ENCODE peak calls at places on chromosomes 11 and 22, in eight cellular contexts. One of them, this sample, is unnamed. For H3K36me3, the result is how much of the 10 kb centered on the place peaks cover.

GRCh38 chr11:2507212-2507901 is 62.5 kb downstream of the KCNQ1 start:
- DNase-seq in MM.1S: no peak
- DNase-seq in mucosa of descending colon: peak
- DNase-seq in K562: no peak
- DNase-seq in psoas muscle: peak
- DNase-seq in pancreas: no peak
- DNase-seq in PC-9: no peak
- DNase-seq in fibroblast of lung: no peak
- DNase-seq in this sample: no peak

GRCh38 chr11:62152245-62153086 is 28.7 kb downstream of the INCENP start:
- DNase-seq in psoas muscle: no peak
- DNase-seq in K562: no peak
- DNase-seq in MM.1S: no peak
- DNase-seq in fibroblast of lung: no peak
- DNase-seq in PC-9: no peak
- DNase-seq in mucosa of descending colon: no peak
- DNase-seq in pancreas: peak
- DNase-seq in this sample: peak

GRCh38 chr11:103659138-103659734 is 377.2 kb upstream of the DDI1 start:
- DNase-seq in mucosa of descending colon: no peak
- DNase-seq in fibroblast of lung: no peak
- DNase-seq in PC-9: no peak
- DNase-seq in K562: no peak
- DNase-seq in MM.1S: no peak
- DNase-seq in pancreas: no peak
- DNase-seq in psoas muscle: no peak
- DNase-seq in this sample: no peak

GRCh38 chr22:37892566-37893338 is 13.3 kb upstream of the MICALL1 start:
- DNase-seq in fibroblast of lung: peak
- DNase-seq in pancreas: no peak
- DNase-seq in PC-9: no peak
- DNase-seq in mucosa of descending colon: peak
- DNase-seq in psoas muscle: no peak
- DNase-seq in MM.1S: no peak
- DNase-seq in K562: no peak
- DNase-seq in this sample: no peak

GRCh38 chr11:103959279-103959930 is 77.0 kb upstream of the DDI1 start:
- DNase-seq in mucosa of descending colon: no peak
- DNase-seq in pancreas: no peak
- DNase-seq in psoas muscle: no peak
- DNase-seq in K562: no peak
- DNase-seq in PC-9: no peak
- DNase-seq in fibroblast of lung: no peak
- DNase-seq in MM.1S: peak
- DNase-seq in this sample: no peak

GRCh38 chr11:84290647-84291046 is 1004.5 kb upstream of the CCDC90B start:
- DNase-seq in mucosa of descending colon: no peak
- DNase-seq in psoas muscle: no peak
- DNase-seq in fibroblast of lung: peak
- DNase-seq in pancreas: no peak
- DNase-seq in MM.1S: no peak
- DNase-seq in PC-9: no peak
- DNase-seq in K562: no peak
- DNase-seq in this sample: no peak

GRCh38 chr11:65639623-65640482 is 2.0 kb downstream of the SIPA1 start:
- DNase-seq in K562: no peak
- DNase-seq in psoas muscle: no peak
- DNase-seq in MM.1S: no peak
- DNase-seq in mucosa of descending colon: peak
- DNase-seq in PC-9: peak
- DNase-seq in pancreas: no peak
- DNase-seq in fibroblast of lung: no peak
- DNase-seq in this sample: no peak

GRCh38 chr11:94537051-94537600 is 6.6 kb upstream of the FUT4 start:
- DNase-seq in mucosa of descending colon: no peak
- DNase-seq in psoas muscle: no peak
- DNase-seq in pancreas: no peak
- DNase-seq in MM.1S: no peak
- DNase-seq in fibroblast of lung: peak
- DNase-seq in K562: no peak
- DNase-seq in PC-9: peak
- DNase-seq in this sample: no peak

GRCh38 chr11:131867457-131868257 is 497.2 kb downstream of the NTM start:
- DNase-seq in PC-9: no peak
- DNase-seq in pancreas: peak
- DNase-seq in psoas muscle: peak
- DNase-seq in mucosa of descending colon: no peak
- DNase-seq in K562: peak
- DNase-seq in fibroblast of lung: peak
- DNase-seq in MM.1S: peak
- DNase-seq in this sample: peak

GRCh38 chr11:44244649-44245308 is 65.2 kb downstream of the ALX4 start:
- DNase-seq in K562: no peak
- DNase-seq in psoas muscle: no peak
- DNase-seq in MM.1S: no peak
- DNase-seq in fibroblast of lung: no peak
- DNase-seq in PC-9: no peak
- DNase-seq in mucosa of descending colon: no peak
- DNase-seq in pancreas: no peak
- DNase-seq in this sample: no peak

GRCh38 chr11:123065634-123066033 is 3.7 kb upstream of the HSPA8 start:
- DNase-seq in psoas muscle: no peak
- DNase-seq in mucosa of descending colon: no peak
- DNase-seq in pancreas: no peak
- DNase-seq in PC-9: no peak
- DNase-seq in MM.1S: no peak
- DNase-seq in fibroblast of lung: peak
- DNase-seq in K562: no peak
- DNase-seq in this sample: no peak

GRCh38 chr22:31278643-31279326 is 13.5 kb downstream of the PIK3IP1 start:
- DNase-seq in PC-9: no peak
- DNase-seq in K562: no peak
- DNase-seq in MM.1S: no peak
- DNase-seq in fibroblast of lung: no peak
- DNase-seq in psoas muscle: no peak
- DNase-seq in mucosa of descending colon: no peak
- DNase-seq in pancreas: peak
- DNase-seq in this sample: no peak
- H3K4me3 ChIP-seq in PC-9: no peak
- H3K4me3 ChIP-seq in K562: no peak
- H3K4me3 ChIP-seq in MM.1S: no peak
- H3K4me3 ChIP-seq in fibroblast of lung: no peak
- H3K4me3 ChIP-seq in psoas muscle: no peak
- H3K4me3 ChIP-seq in mucosa of descending colon: no peak
- H3K4me3 ChIP-seq in pancreas: no peak
- H3K4me3 ChIP-seq in this sample: no peak

DNA sequence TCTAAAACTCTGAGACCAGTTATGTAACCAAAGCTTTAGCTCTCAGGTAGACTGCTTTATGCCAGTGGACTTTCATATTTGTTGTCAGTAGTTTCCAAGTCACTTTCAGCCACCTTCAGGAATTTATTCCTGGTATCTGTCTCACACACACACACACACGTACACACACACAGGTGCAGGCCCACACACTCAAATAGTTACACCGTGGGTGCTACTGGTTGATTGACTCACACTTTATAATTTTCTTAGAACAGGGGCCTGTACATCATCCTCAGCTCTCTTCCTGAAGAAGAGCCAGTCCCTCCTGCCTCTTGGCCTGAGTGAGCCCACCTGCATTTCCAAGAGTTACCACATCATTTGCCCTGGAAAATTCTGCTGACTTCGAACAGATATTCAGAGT is 555.2 kb downstream of the SOX6 start:
- DNase-seq in psoas muscle: no peak
- DNase-seq in fibroblast of lung: no peak
- DNase-seq in mucosa of descending colon: no peak
- DNase-seq in MM.1S: no peak
- DNase-seq in PC-9: no peak
- DNase-seq in pancreas: no peak
- DNase-seq in K562: no peak
- DNase-seq in this sample: no peak
- H3K36me3 ChIP-seq in psoas muscle: under half
- H3K36me3 ChIP-seq in fibroblast of lung: under half
- H3K36me3 ChIP-seq in mucosa of descending colon: under half
- H3K36me3 ChIP-seq in MM.1S: under half
- H3K36me3 ChIP-seq in PC-9: under half
- H3K36me3 ChIP-seq in pancreas: under half
- H3K36me3 ChIP-seq in K562: under half
- H3K36me3 ChIP-seq in this sample: under half

GRCh38 chr11:97454988-97455387 is 1065.2 kb downstream of the JRKL start:
- DNase-seq in pancreas: no peak
- DNase-seq in mucosa of descending colon: no peak
- DNase-seq in fibroblast of lung: peak
- DNase-seq in MM.1S: peak
- DNase-seq in PC-9: no peak
- DNase-seq in psoas muscle: no peak
- DNase-seq in K562: peak
- DNase-seq in this sample: no peak
- TF ChIP-seq CTCF in pancreas: no peak
- TF ChIP-seq CTCF in mucosa of descending colon: no peak
- TF ChIP-seq CTCF in fibroblast of lung: no peak
- TF ChIP-seq CTCF in MM.1S: peak
- TF ChIP-seq CTCF in PC-9: peak
- TF ChIP-seq CTCF in psoas muscle: no peak
- TF ChIP-seq CTCF in K562: no peak
- TF ChIP-seq CTCF in this sample: no peak

GRCh38 chr22:42947211-42947990 is 67.5 kb downstream of the PACSIN2 start:
- DNase-seq in fibroblast of lung: no peak
- DNase-seq in mucosa of descending colon: no peak
- DNase-seq in psoas muscle: peak
- DNase-seq in pancreas: peak
- DNase-seq in MM.1S: no peak
- DNase-seq in PC-9: peak
- DNase-seq in K562: no peak
- DNase-seq in this sample: no peak

GRCh38 chr22:42949159-42949558 is 65.8 kb downstream of the PACSIN2 start:
- DNase-seq in psoas muscle: peak
- DNase-seq in fibroblast of lung: peak
- DNase-seq in mucosa of descending colon: no peak
- DNase-seq in PC-9: peak
- DNase-seq in K562: no peak
- DNase-seq in MM.1S: no peak
- DNase-seq in pancreas: no peak
- DNase-seq in this sample: no peak

GRCh38 chr22:42950281-42950680 is 64.7 kb downstream of the PACSIN2 start:
- DNase-seq in PC-9: no peak
- DNase-seq in MM.1S: no peak
- DNase-seq in K562: no peak
- DNase-seq in pancreas: no peak
- DNase-seq in fibroblast of lung: no peak
- DNase-seq in mucosa of descending colon: no peak
- DNase-seq in psoas muscle: no peak
- DNase-seq in this sample: no peak

GRCh38 chr22:42948205-42948804 is 66.6 kb downstream of the PACSIN2 start:
- DNase-seq in psoas muscle: no peak
- DNase-seq in fibroblast of lung: no peak
- DNase-seq in mucosa of descending colon: no peak
- DNase-seq in K562: no peak
- DNase-seq in PC-9: peak
- DNase-seq in pancreas: no peak
- DNase-seq in MM.1S: no peak
- DNase-seq in this sample: peak

DNA sequence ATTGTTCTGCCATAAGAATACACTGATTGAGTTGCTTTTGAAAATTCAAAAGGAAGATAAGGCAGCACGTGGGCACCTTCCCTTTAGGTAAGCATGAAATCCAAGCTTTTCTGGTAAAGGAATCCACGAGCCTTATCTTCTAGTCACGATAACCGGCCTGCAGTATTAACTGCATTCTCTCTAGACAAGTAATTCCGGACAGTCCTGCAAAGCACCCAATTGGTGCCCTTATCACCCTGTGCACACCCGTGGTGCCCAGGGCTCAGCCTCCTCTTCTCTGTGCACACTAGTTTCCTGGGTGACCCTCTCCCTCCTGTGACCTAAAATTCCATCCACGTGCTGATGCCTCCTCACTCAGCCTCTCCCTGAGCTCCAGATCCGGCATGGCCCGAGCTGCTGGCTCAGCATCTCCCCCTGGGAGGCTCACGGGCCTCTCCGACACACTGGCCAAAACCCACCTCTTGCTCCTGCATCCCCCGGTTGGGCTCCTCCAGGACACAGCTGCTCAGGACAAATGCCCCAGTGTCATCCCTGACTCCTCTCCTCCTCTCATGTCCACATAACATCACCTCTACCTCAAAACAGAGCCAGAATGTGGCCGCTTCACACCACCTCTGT is 63.7 kb downstream of the PACSIN2 start:
- DNase-seq in K562: no peak
- DNase-seq in fibroblast of lung: no peak
- DNase-seq in mucosa of descending colon: no peak
- DNase-seq in psoas muscle: no peak
- DNase-seq in MM.1S: no peak
- DNase-seq in pancreas: no peak
- DNase-seq in PC-9: peak
- DNase-seq in this sample: no peak
- H3K4me3 ChIP-seq in K562: no peak
- H3K4me3 ChIP-seq in fibroblast of lung: no peak
- H3K4me3 ChIP-seq in mucosa of descending colon: no peak
- H3K4me3 ChIP-seq in psoas muscle: no peak
- H3K4me3 ChIP-seq in MM.1S: no peak
- H3K4me3 ChIP-seq in pancreas: no peak
- H3K4me3 ChIP-seq in PC-9: no peak
- H3K4me3 ChIP-seq in this sample: no peak

DNA sequence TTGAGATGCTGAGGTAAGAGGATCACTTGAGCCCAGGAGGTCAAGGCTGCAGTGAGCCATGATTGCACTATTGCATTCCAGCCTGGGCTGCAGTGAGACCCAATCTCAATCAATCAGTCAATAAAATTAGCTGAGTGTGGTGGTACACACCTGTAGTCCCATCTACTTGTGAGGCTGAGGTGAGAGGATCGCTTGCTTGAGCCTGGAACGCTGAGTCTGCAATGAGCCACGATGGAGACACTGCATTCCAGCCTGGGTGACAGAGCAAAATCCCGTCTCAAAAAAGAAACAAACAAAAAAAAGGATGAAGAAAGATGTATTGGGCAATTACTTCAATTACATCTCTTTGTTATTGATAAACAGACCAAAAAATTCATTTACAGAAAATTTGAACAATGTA is 54.5 kb downstream of the MED15 start:
- DNase-seq in K562: no peak
- DNase-seq in MM.1S: no peak
- DNase-seq in fibroblast of lung: no peak
- DNase-seq in PC-9: no peak
- DNase-seq in psoas muscle: no peak
- DNase-seq in mucosa of descending colon: no peak
- DNase-seq in pancreas: no peak
- DNase-seq in this sample: no peak
- H3K36me3 ChIP-seq in K562: half or more
- H3K36me3 ChIP-seq in MM.1S: under half
- H3K36me3 ChIP-seq in fibroblast of lung: under half
- H3K36me3 ChIP-seq in PC-9: under half
- H3K36me3 ChIP-seq in psoas muscle: under half
- H3K36me3 ChIP-seq in mucosa of descending colon: under half
- H3K36me3 ChIP-seq in pancreas: under half
- H3K36me3 ChIP-seq in this sample: under half

DNA sequence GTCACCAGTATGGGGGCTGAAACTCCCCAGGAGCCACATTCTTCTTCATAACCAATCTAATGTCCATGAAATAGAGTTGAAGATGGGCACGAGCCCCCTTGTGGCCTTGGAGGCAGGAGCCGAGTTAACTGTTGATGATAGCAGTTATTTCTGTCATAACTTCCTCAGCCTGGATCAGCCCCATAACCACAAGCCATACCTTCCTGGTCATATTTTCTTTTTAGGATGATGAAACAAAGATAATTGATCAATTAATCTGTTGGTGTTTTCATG is 65.0 kb upstream of the TTC12 start:
- DNase-seq in psoas muscle: no peak
- DNase-seq in fibroblast of lung: peak
- DNase-seq in PC-9: no peak
- DNase-seq in mucosa of descending colon: no peak
- DNase-seq in pancreas: no peak
- DNase-seq in MM.1S: no peak
- DNase-seq in K562: peak
- DNase-seq in this sample: no peak
- TF ChIP-seq CTCF in psoas muscle: peak
- TF ChIP-seq CTCF in fibroblast of lung: peak
- TF ChIP-seq CTCF in PC-9: peak
- TF ChIP-seq CTCF in mucosa of descending colon: no peak
- TF ChIP-seq CTCF in pancreas: no peak
- TF ChIP-seq CTCF in MM.1S: no peak
- TF ChIP-seq CTCF in K562: peak
- TF ChIP-seq CTCF in this sample: no peak

This sample was measured in Peyer's patch.